ENCODE peak calls at places on chromosomes 6 and 20, in ten cellular contexts. One of them, this sample, is unnamed. For H3K36me3, the result is how much of the 10 kb centered on the place peaks cover.

GRCh38 chr6:70183512-70183911 is 119.4 kb downstream of the COL9A1 start:
- DNase-seq in fibroblast of lung: no peak
- DNase-seq in bronchial epithelial cell: no peak
- DNase-seq in GM06990: no peak
- DNase-seq in BJ: no peak
- DNase-seq in breast epithelium: no peak
- DNase-seq in pancreas: no peak
- DNase-seq in CD4-positive, CD25-positive, alpha-beta regulatory T cell: no peak
- DNase-seq in CD8-positive, alpha-beta memory T cell: no peak
- DNase-seq in lower lobe of right lung: no peak
- DNase-seq in this sample: no peak

GRCh38 chr6:13979284-13980171 is 54.8 kb downstream of the RNF182 start:
- DNase-seq in CD8-positive, alpha-beta memory T cell: no peak
- DNase-seq in GM06990: no peak
- DNase-seq in fibroblast of lung: no peak
- DNase-seq in lower lobe of right lung: no peak
- DNase-seq in breast epithelium: no peak
- DNase-seq in pancreas: no peak
- DNase-seq in CD4-positive, CD25-positive, alpha-beta regulatory T cell: no peak
- DNase-seq in bronchial epithelial cell: no peak
- DNase-seq in BJ: no peak
- DNase-seq in this sample: no peak

GRCh38 chr6:15299430-15300131 is 53.7 kb downstream of the JARID2 start:
- DNase-seq in pancreas: no peak
- DNase-seq in breast epithelium: no peak
- DNase-seq in CD4-positive, CD25-positive, alpha-beta regulatory T cell: no peak
- DNase-seq in fibroblast of lung: peak
- DNase-seq in lower lobe of right lung: peak
- DNase-seq in CD8-positive, alpha-beta memory T cell: peak
- DNase-seq in BJ: no peak
- DNase-seq in bronchial epithelial cell: no peak
- DNase-seq in GM06990: peak
- DNase-seq in this sample: peak

GRCh38 chr6:107458687-107459282 is 579 bp downstream of the PDSS2 start:
- DNase-seq in lower lobe of right lung: no peak
- DNase-seq in bronchial epithelial cell: peak
- DNase-seq in CD8-positive, alpha-beta memory T cell: peak
- DNase-seq in CD4-positive, CD25-positive, alpha-beta regulatory T cell: no peak
- DNase-seq in fibroblast of lung: peak
- DNase-seq in BJ: no peak
- DNase-seq in GM06990: no peak
- DNase-seq in pancreas: no peak
- DNase-seq in breast epithelium: no peak
- DNase-seq in this sample: no peak

GRCh38 chr20:61397146-61397545 is 145.1 kb downstream of the CDH4 start:
- DNase-seq in BJ: no peak
- DNase-seq in breast epithelium: no peak
- DNase-seq in bronchial epithelial cell: no peak
- DNase-seq in lower lobe of right lung: no peak
- DNase-seq in CD4-positive, CD25-positive, alpha-beta regulatory T cell: no peak
- DNase-seq in fibroblast of lung: no peak
- DNase-seq in CD8-positive, alpha-beta memory T cell: no peak
- DNase-seq in pancreas: no peak
- DNase-seq in GM06990: no peak
- DNase-seq in this sample: no peak

GRCh38 chr6:32166411-32167061 is 2.1 kb downstream of the EGFL8 start:
- DNase-seq in pancreas: no peak
- DNase-seq in bronchial epithelial cell: no peak
- DNase-seq in GM06990: no peak
- DNase-seq in lower lobe of right lung: no peak
- DNase-seq in breast epithelium: no peak
- DNase-seq in fibroblast of lung: no peak
- DNase-seq in BJ: no peak
- DNase-seq in CD8-positive, alpha-beta memory T cell: no peak
- DNase-seq in CD4-positive, CD25-positive, alpha-beta regulatory T cell: no peak
- DNase-seq in this sample: no peak

GRCh38 chr20:8545212-8545611 is 413.1 kb downstream of the PLCB1 start:
- DNase-seq in fibroblast of lung: peak
- DNase-seq in lower lobe of right lung: no peak
- DNase-seq in CD4-positive, CD25-positive, alpha-beta regulatory T cell: no peak
- DNase-seq in CD8-positive, alpha-beta memory T cell: no peak
- DNase-seq in bronchial epithelial cell: no peak
- DNase-seq in BJ: peak
- DNase-seq in breast epithelium: no peak
- DNase-seq in pancreas: no peak
- DNase-seq in GM06990: no peak
- DNase-seq in this sample: no peak

GRCh38 chr6:79335133-79335674 is 100.7 kb upstream of the HMGN3 start:
- DNase-seq in CD4-positive, CD25-positive, alpha-beta regulatory T cell: no peak
- DNase-seq in CD8-positive, alpha-beta memory T cell: no peak
- DNase-seq in breast epithelium: no peak
- DNase-seq in lower lobe of right lung: no peak
- DNase-seq in BJ: no peak
- DNase-seq in GM06990: peak
- DNase-seq in pancreas: no peak
- DNase-seq in fibroblast of lung: no peak
- DNase-seq in bronchial epithelial cell: no peak
- DNase-seq in this sample: no peak

GRCh38 chr20:34190679-34191090 is 50.5 kb upstream of the ASIP start:
- DNase-seq in breast epithelium: peak
- DNase-seq in lower lobe of right lung: peak
- DNase-seq in BJ: peak
- DNase-seq in CD4-positive, CD25-positive, alpha-beta regulatory T cell: peak
- DNase-seq in pancreas: peak
- DNase-seq in bronchial epithelial cell: peak
- DNase-seq in fibroblast of lung: peak
- DNase-seq in CD8-positive, alpha-beta memory T cell: no peak
- DNase-seq in GM06990: peak
- DNase-seq in this sample: peak

GRCh38 chr6:14661188-14661587 is 543.6 kb downstream of the CD83 start:
- DNase-seq in CD8-positive, alpha-beta memory T cell: no peak
- DNase-seq in pancreas: no peak
- DNase-seq in fibroblast of lung: no peak
- DNase-seq in bronchial epithelial cell: peak
- DNase-seq in breast epithelium: no peak
- DNase-seq in lower lobe of right lung: no peak
- DNase-seq in CD4-positive, CD25-positive, alpha-beta regulatory T cell: no peak
- DNase-seq in GM06990: peak
- DNase-seq in BJ: no peak
- DNase-seq in this sample: no peak

GRCh38 chr20:1423625-1424106 is 30.8 kb upstream of the FKBP1A start:
- DNase-seq in GM06990: no peak
- DNase-seq in CD4-positive, CD25-positive, alpha-beta regulatory T cell: no peak
- DNase-seq in CD8-positive, alpha-beta memory T cell: peak
- DNase-seq in fibroblast of lung: peak
- DNase-seq in pancreas: peak
- DNase-seq in bronchial epithelial cell: peak
- DNase-seq in BJ: no peak
- DNase-seq in lower lobe of right lung: peak
- DNase-seq in breast epithelium: no peak
- DNase-seq in this sample: no peak

GRCh38 chr6:21764989-21765388 is 171.4 kb downstream of the SOX4 start:
- DNase-seq in pancreas: no peak
- DNase-seq in bronchial epithelial cell: no peak
- DNase-seq in CD4-positive, CD25-positive, alpha-beta regulatory T cell: no peak
- DNase-seq in CD8-positive, alpha-beta memory T cell: no peak
- DNase-seq in BJ: no peak
- DNase-seq in breast epithelium: no peak
- DNase-seq in lower lobe of right lung: no peak
- DNase-seq in fibroblast of lung: no peak
- DNase-seq in GM06990: no peak
- DNase-seq in this sample: no peak

GRCh38 chr6:11770546-11771466 is 7.8 kb downstream of the ADTRP start:
- DNase-seq in fibroblast of lung: peak
- DNase-seq in CD4-positive, CD25-positive, alpha-beta regulatory T cell: no peak
- DNase-seq in lower lobe of right lung: peak
- DNase-seq in bronchial epithelial cell: peak
- DNase-seq in GM06990: peak
- DNase-seq in CD8-positive, alpha-beta memory T cell: no peak
- DNase-seq in breast epithelium: peak
- DNase-seq in pancreas: peak
- DNase-seq in BJ: peak
- DNase-seq in this sample: peak

DNA sequence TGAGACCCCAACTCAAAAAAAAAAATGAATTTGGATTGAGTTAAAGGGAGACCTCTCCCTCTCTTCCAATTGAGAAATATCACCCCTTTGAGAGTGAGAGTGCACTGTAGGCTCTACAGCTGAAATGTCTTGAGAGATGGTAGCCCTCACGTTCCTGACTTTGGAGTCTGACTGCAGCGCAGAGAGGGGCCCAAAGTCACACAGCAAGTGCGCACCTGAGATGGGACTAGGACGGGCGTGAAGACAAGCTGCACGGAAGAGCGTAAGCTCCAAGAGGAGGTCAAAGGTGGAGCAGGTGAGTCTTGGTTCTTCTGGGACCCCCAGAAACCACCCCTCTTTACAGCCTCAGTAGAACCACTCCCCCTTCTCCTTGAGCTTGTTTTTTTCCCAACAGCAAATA is 643 bp downstream of the SLA2 start:
- DNase-seq in GM06990: no peak
- DNase-seq in lower lobe of right lung: no peak
- DNase-seq in breast epithelium: no peak
- DNase-seq in fibroblast of lung: no peak
- DNase-seq in BJ: no peak
- DNase-seq in CD8-positive, alpha-beta memory T cell: no peak
- DNase-seq in pancreas: no peak
- DNase-seq in bronchial epithelial cell: no peak
- DNase-seq in CD4-positive, CD25-positive, alpha-beta regulatory T cell: no peak
- DNase-seq in this sample: no peak
- H3K4me3 ChIP-seq in GM06990: no peak
- H3K4me3 ChIP-seq in lower lobe of right lung: peak
- H3K4me3 ChIP-seq in breast epithelium: no peak
- H3K4me3 ChIP-seq in fibroblast of lung: no peak
- H3K4me3 ChIP-seq in BJ: no peak
- H3K4me3 ChIP-seq in CD8-positive, alpha-beta memory T cell: peak
- H3K4me3 ChIP-seq in pancreas: no peak
- H3K4me3 ChIP-seq in bronchial epithelial cell: no peak
- H3K4me3 ChIP-seq in CD4-positive, CD25-positive, alpha-beta regulatory T cell: peak
- H3K4me3 ChIP-seq in this sample: no peak

DNA sequence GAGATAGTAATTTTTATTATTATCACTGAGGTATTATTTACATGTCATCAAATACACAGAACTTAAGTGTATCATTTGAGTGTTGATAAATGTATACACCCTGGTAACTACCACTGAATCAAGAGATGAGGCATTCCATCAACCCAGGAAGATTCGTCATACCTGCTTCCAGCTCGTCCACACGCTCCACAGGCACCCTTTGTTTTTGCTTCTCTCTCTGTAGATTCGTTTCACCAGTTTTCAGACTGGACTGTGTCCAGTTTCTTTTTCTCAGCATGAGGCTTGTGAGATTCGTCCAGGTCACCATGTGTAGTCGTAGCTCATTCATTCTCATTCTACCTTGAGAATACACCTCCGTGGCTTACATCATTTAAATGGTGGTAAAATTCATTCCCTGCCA is 64.5 kb downstream of the BFSP1 start:
- DNase-seq in lower lobe of right lung: no peak
- DNase-seq in CD8-positive, alpha-beta memory T cell: no peak
- DNase-seq in pancreas: no peak
- DNase-seq in BJ: no peak
- DNase-seq in GM06990: no peak
- DNase-seq in CD4-positive, CD25-positive, alpha-beta regulatory T cell: no peak
- DNase-seq in fibroblast of lung: no peak
- DNase-seq in breast epithelium: no peak
- DNase-seq in bronchial epithelial cell: no peak
- DNase-seq in this sample: no peak
- H3K36me3 ChIP-seq in lower lobe of right lung: under half
- H3K36me3 ChIP-seq in CD8-positive, alpha-beta memory T cell: under half
- H3K36me3 ChIP-seq in pancreas: under half
- H3K36me3 ChIP-seq in BJ: under half
- H3K36me3 ChIP-seq in GM06990: under half
- H3K36me3 ChIP-seq in CD4-positive, CD25-positive, alpha-beta regulatory T cell: under half
- H3K36me3 ChIP-seq in fibroblast of lung: under half
- H3K36me3 ChIP-seq in breast epithelium: under half
- H3K36me3 ChIP-seq in bronchial epithelial cell: under half
- H3K36me3 ChIP-seq in this sample: under half

DNA sequence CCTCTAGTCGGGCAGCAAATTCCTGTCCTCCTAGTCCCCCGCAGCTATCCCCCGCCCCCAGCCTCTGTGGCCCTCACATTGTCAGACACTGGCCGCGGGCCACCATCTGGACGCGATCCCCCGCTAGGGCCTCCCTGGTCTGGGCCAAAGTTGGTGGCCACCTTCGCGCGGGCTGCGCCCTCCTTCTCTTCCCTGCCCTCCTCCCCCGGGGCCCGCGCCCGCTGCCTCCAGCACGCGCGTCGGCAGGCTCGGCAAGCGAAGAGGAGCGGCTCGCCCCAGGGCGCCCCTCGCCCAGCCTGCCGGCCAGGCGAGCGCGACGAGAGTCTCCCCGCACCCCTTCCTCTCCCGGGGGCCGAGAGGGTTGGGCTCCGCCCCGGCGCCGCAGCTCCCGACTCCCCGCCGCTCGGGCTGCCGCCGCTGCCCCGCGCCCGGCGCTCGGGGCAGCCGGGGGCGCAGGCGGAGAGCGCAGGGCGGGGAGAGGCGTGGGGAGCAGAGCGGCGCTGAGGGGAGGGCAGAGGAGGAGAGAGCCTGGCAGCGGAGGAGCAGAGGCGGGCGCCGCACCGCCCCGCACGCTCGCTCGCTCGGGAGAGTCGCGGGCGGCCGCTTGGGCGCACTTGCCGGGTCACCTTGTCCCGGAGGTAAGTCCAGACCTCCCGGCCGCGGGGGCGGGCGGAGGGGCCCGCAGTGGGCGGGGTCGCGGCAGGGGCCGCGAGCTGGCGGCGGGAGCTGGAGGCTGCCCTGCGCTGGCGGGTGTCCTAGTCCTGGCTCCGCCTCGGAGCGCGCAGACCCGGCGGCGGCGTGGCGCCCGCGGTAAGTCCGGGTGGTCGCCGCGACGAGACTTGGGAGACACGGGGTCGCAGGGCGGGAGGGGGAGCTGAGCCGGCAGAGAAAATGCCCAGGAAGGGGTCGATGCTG is at the start of gene SYNDIG1:
- DNase-seq in fibroblast of lung: peak
- DNase-seq in lower lobe of right lung: no peak
- DNase-seq in bronchial epithelial cell: no peak
- DNase-seq in BJ: no peak
- DNase-seq in GM06990: no peak
- DNase-seq in pancreas: no peak
- DNase-seq in CD8-positive, alpha-beta memory T cell: no peak
- DNase-seq in CD4-positive, CD25-positive, alpha-beta regulatory T cell: no peak
- DNase-seq in breast epithelium: no peak
- DNase-seq in this sample: no peak
- H3K4me3 ChIP-seq in fibroblast of lung: no peak
- H3K4me3 ChIP-seq in lower lobe of right lung: peak
- H3K4me3 ChIP-seq in bronchial epithelial cell: no peak
- H3K4me3 ChIP-seq in BJ: peak
- H3K4me3 ChIP-seq in GM06990: no peak
- H3K4me3 ChIP-seq in pancreas: peak
- H3K4me3 ChIP-seq in CD8-positive, alpha-beta memory T cell: no peak
- H3K4me3 ChIP-seq in CD4-positive, CD25-positive, alpha-beta regulatory T cell: no peak
- H3K4me3 ChIP-seq in breast epithelium: peak
- H3K4me3 ChIP-seq in this sample: peak

DNA sequence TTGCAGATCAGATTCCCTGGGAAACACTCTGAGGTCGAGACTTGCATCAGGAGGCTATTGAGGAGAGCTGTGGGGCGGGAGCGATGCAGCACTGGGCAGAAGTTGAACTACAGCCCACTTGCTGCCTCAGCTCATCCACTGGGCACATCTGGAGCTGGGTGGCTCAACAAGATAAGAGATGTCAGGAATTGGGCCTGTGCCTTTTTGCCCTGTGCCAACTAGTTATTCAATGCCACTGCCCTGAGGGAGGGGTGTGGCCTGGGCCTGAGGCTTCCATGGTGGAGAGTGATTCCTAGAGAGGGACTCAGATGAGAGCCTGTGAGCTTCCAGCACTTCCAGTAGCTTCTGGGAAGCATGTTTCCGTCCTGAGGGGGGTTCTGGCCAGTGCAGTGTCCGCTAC is 32.7 kb downstream of the BRPF3 start:
- DNase-seq in fibroblast of lung: no peak
- DNase-seq in bronchial epithelial cell: no peak
- DNase-seq in pancreas: no peak
- DNase-seq in GM06990: no peak
- DNase-seq in BJ: no peak
- DNase-seq in CD4-positive, CD25-positive, alpha-beta regulatory T cell: no peak
- DNase-seq in lower lobe of right lung: no peak
- DNase-seq in breast epithelium: no peak
- DNase-seq in CD8-positive, alpha-beta memory T cell: no peak
- DNase-seq in this sample: no peak
- H3K36me3 ChIP-seq in fibroblast of lung: under half
- H3K36me3 ChIP-seq in bronchial epithelial cell: under half
- H3K36me3 ChIP-seq in pancreas: under half
- H3K36me3 ChIP-seq in GM06990: under half
- H3K36me3 ChIP-seq in BJ: under half
- H3K36me3 ChIP-seq in CD4-positive, CD25-positive, alpha-beta regulatory T cell: half or more
- H3K36me3 ChIP-seq in lower lobe of right lung: half or more
- H3K36me3 ChIP-seq in breast epithelium: under half
- H3K36me3 ChIP-seq in CD8-positive, alpha-beta memory T cell: under half
- H3K36me3 ChIP-seq in this sample: half or more